ENCODE peak calls at places on chromosomes 2 and 18, in seven cellular contexts. X is A549, B is MM.1S, V is fibroblast of pulmonary artery, G is cardiac muscle cell, J is mesothelial cell of epicardium, Q is transverse colon. W is an unnamed sample.

GRCh38 chr2:234463626-234464290 is 33.1 kb downstream of the ARL4C start:
- DNase-seq in X (peak; percentile 73), G (no peak), Q (peak; percentile 29), B (no peak), V (no peak), J (no peak), W (no peak)

GRCh38 chr2:3254438-3254941 is 123.1 kb downstream of the EIPR1 start:
- DNase-seq in G (no peak), J (no peak), Q (no peak), X (no peak), B (no peak), V (no peak), W (no peak)

GRCh38 chr2:236659758-236660150 is 90.1 kb downstream of the ACKR3 start:
- DNase-seq in B (no peak), G (peak; percentile 23), X (peak; percentile 65), J (no peak), Q (no peak), V (peak; percentile 17), W (no peak)

GRCh38 chr18:49335677-49336076 is 124.8 kb downstream of the DYM start:
- DNase-seq in X (peak; percentile 7), G (no peak), Q (no peak), B (no peak), J (no peak), V (no peak), W (no peak)

GRCh38 chr2:200396726-200397348 is 90.3 kb downstream of the SPATS2L start:
- DNase-seq in Q (no peak), X (no peak), J (no peak), G (peak; percentile 64), B (no peak), V (peak; percentile 76), W (no peak)

GRCh38 chr2:240498958-240499260 is 58.9 kb downstream of the ANKMY1 start:
- DNase-seq in Q (no peak), J (no peak), X (no peak), V (no peak), G (no peak), B (no peak), W (no peak)

GRCh38 chr18:79326413-79327198 is 69.1 kb upstream of the NFATC1 start:
- DNase-seq in V (no peak), G (no peak), X (no peak), B (no peak), J (no peak), Q (no peak), W (no peak)

GRCh38 chr2:64311948-64312621 is 141.9 kb upstream of the LGALSL start:
- DNase-seq in Q (peak; percentile 78), G (peak; percentile 97), J (no peak), V (peak; percentile 98), B (no peak), X (peak; percentile 53), W (no peak)

GRCh38 chr2:121723316-121723715 is 13.4 kb downstream of the NIFK start:
- DNase-seq in V (no peak), G (no peak), X (no peak), Q (no peak), J (no peak), B (no peak), W (no peak)

GRCh38 chr2:12769492-12770105 is 52.9 kb downstream of the TRIB2 start:
- DNase-seq in G (peak; percentile 79), J (no peak), V (peak; percentile 61), B (no peak), Q (no peak), X (no peak), W (no peak)

GRCh38 chr2:65353046-65353445 is 79.4 kb downstream of the SPRED2 start:
- DNase-seq in J (no peak), G (no peak), B (no peak), V (no peak), X (peak; percentile 50), Q (no peak), W (no peak)
- TF ChIP-seq CTCF in J (no peak), G (no peak), B (no peak), V (no peak), X (no peak), Q (no peak), W (no peak)

GRCh38 chr2:44615950-44616518 is 254.3 kb downstream of the CAMKMT start:
- DNase-seq in B (no peak), J (no peak), G (no peak), V (no peak), X (no peak), Q (no peak), W (no peak)

GRCh38 chr2:44618378-44619023 is 256.8 kb downstream of the CAMKMT start:
- DNase-seq in B (no peak), G (no peak), J (no peak), V (no peak), Q (no peak), X (no peak), W (no peak)

GRCh38 chr2:44623622-44624351 is 262.0 kb downstream of the CAMKMT start:
- DNase-seq in Q (no peak), G (peak; percentile 10), X (peak; percentile 6), V (no peak), J (no peak), B (no peak), W (no peak)

GRCh38 chr2:44616616-44617266 is 255.0 kb downstream of the CAMKMT start:
- DNase-seq in V (no peak), B (peak; percentile 85), G (peak; percentile 2), X (no peak), J (no peak), Q (no peak), W (no peak)

DNA sequence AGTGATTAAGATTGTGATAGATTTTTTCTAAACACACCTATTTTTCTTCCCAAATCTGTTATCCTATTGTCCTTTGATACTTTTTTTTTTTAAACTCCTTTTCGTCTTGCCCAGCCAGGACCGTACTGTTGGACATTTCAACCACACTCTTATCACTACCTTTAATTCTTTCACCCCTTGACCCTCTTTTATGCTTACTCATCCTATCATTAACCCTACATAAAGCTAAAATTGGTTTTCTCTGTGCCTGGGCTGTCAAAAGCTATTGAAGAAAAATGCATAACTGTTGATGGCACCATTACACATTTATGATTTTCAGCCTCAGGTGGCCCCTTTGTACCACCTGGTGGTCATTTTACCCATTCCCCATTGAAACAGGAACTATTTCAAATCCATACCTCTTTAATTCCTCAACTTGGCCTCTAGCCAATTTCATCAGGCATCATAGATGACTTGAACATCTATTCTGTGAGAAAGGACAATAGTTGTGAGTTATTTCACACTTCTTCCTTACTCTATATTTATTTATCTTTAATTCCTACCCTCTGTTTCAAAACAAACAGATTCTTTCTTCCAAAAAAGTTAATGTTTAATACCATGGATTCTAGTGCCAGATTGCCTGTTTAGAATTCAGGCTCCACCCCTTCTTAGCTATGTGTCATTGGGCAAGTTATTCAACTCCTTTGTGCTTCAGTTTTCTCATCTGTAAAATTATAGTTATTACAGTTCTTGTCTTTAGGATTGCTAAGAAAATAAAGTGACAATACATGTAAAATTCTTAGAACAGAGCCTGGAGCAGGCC is 258.6 kb downstream of the CAMKMT start:
- DNase-seq in J (no peak), G (no peak), Q (no peak), X (peak; percentile 49), B (no peak), V (no peak), W (no peak)
- TF ChIP-seq CTCF in J (no peak), G (no peak), Q (no peak), X (no peak), B (no peak), V (no peak), W (no peak)

GRCh38 chr2:218229239-218229638 is 12.2 kb downstream of the ARPC2 start:
- DNase-seq in X (peak; percentile 23), B (peak; percentile 85), V (peak; percentile 90), Q (no peak), J (no peak), G (peak; percentile 90), W (no peak)
- TF ChIP-seq CTCF in X (no peak), B (no peak), V (no peak), Q (no peak), J (no peak), G (no peak), W (no peak)

GRCh38 chr2:104547251-104547650 is 306.7 kb upstream of the POU3F3 start:
- DNase-seq in V (no peak), Q (no peak), B (no peak), J (no peak), G (no peak), X (no peak), W (no peak)

GRCh38 chr2:104545055-104545454 is 308.9 kb upstream of the POU3F3 start:
- DNase-seq in X (no peak), V (no peak), G (no peak), Q (no peak), J (no peak), B (no peak), W (no peak)

DNA sequence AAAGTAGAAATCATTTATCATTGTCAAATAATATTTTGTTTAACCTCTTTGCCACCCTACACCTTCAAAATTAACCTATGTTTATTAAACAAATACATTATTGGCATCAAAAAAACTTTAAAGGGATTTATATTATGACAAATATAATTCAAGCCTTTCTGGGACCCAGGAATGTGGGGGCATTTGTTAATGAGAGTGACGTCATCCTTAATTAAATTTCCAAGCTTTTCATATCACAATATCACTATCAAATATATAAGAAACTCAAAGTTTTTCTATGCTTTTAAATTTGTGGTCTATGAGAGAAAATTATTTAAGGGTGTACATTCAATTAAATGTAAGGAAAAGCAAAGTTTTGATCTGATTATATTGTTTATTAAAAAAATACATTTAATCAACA is 307.4 kb upstream of the POU3F3 start:
- DNase-seq in V (no peak), X (no peak), B (no peak), G (no peak), J (no peak), Q (no peak), W (no peak)
- TF ChIP-seq CTCF in V (no peak), X (no peak), B (no peak), G (no peak), J (no peak), Q (no peak), W (no peak)

GRCh38 chr2:98530114-98530513 is 78.2 kb downstream of the COA5 start:
- DNase-seq in B (no peak), V (no peak), Q (no peak), J (no peak), G (no peak), X (no peak), W (no peak)

GRCh38 chr2:98533547-98533946 is 74.8 kb downstream of the COA5 start:
- DNase-seq in B (no peak), Q (no peak), J (no peak), X (no peak), V (no peak), G (no peak), W (no peak)

GRCh38 chr2:98532761-98533160 is 75.6 kb downstream of the COA5 start:
- DNase-seq in J (no peak), V (no peak), B (no peak), G (no peak), Q (no peak), X (no peak), W (no peak)

GRCh38 chr2:98524168-98524567 is 79.5 kb downstream of the INPP4A start:
- DNase-seq in V (peak; percentile 50), G (peak; percentile 71), B (no peak), X (no peak), Q (no peak), J (no peak), W (no peak)

GRCh38 chr2:98528349-98528748 is 80.0 kb downstream of the COA5 start:
- DNase-seq in B (no peak), X (no peak), V (no peak), G (no peak), J (no peak), Q (no peak), W (no peak)
- TF ChIP-seq CTCF in B (no peak), X (no peak), V (no peak), G (no peak), J (no peak), Q (no peak), W (no peak)

W was measured in chondrocyte.